ENCODE peak calls at places on chromosomes 6 and 20, in ten cellular contexts. Q, U, I, W, Y, A, C, R, T and F are unnamed samples.

GRCh38 chr6:47690209-47690608 is 8.2 kb upstream of the ADGRF4 start:
- DNase-seq in Q (no peak), U (no peak), I (no peak), W (no peak), Y (no peak), A (no peak), C (no peak), R (no peak), T (no peak), F (no peak)

GRCh38 chr6:28922004-28922840 is 1.6 kb downstream of the TRIM27 start:
- DNase-seq in Q (no peak), U (peak), I (peak), W (peak), Y (no peak), A (peak), C (no peak), R (peak), T (peak), F (peak)

GRCh38 chr6:31239854-31240253 is 32.0 kb downstream of the HLA-C start:
- DNase-seq in Q (no peak), U (no peak), I (no peak), W (no peak), Y (no peak), A (no peak), C (no peak), R (no peak), T (no peak), F (no peak)

GRCh38 chr20:62647521-62648317 is 5.4 kb downstream of the SLCO4A1 start:
- DNase-seq in Q (no peak), U (no peak), I (no peak), W (no peak), Y (no peak), A (no peak), C (no peak), R (no peak), T (no peak), F (no peak)

GRCh38 chr6:79307321-79308036 is 73.0 kb upstream of the HMGN3 start:
- DNase-seq in Q (no peak), U (peak), I (no peak), W (no peak), Y (no peak), A (no peak), C (no peak), R (no peak), T (no peak), F (no peak)

GRCh38 chr6:154399097-154399496 is 42.5 kb upstream of the IPCEF1 start:
- DNase-seq in Q (no peak), U (no peak), I (peak), W (no peak), Y (no peak), A (peak), C (no peak), R (no peak), T (no peak), F (no peak)

GRCh38 chr6:33692760-33693158 is 18.7 kb downstream of the UQCC2 start:
- DNase-seq in Q (peak), U (no peak), I (peak), W (peak), Y (no peak), A (no peak), C (peak), R (no peak), T (no peak), F (peak)

GRCh38 chr6:87436435-87436834 is 28.7 kb downstream of the CFAP206 start:
- DNase-seq in Q (peak), U (no peak), I (peak), W (peak), Y (peak), A (peak), C (peak), R (peak), T (peak), F (peak)

GRCh38 chr6:113433506-113433991 is 423.6 kb upstream of the MARCKS start:
- DNase-seq in Q (no peak), U (no peak), I (peak), W (no peak), Y (peak), A (peak), C (peak), R (no peak), T (no peak), F (no peak)

GRCh38 chr6:17709476-17709875 is 2.8 kb upstream of the NUP153 start:
- DNase-seq in Q (no peak), U (no peak), I (no peak), W (no peak), Y (no peak), A (no peak), C (no peak), R (no peak), T (no peak), F (no peak)

GRCh38 chr6:155493694-155494143 is 38.1 kb upstream of the NOX3 start:
- DNase-seq in Q (no peak), U (no peak), I (peak), W (no peak), Y (peak), A (peak), C (no peak), R (peak), T (peak), F (no peak)

GRCh38 chr6:43334466-43335095 is 26.0 kb upstream of the CRIP3 start:
- DNase-seq in Q (no peak), U (no peak), I (peak), W (no peak), Y (peak), A (peak), C (peak), R (peak), T (no peak), F (no peak)

GRCh38 chr6:90364846-90365401 is 68.3 kb upstream of the BACH2 start:
- DNase-seq in Q (no peak), U (no peak), I (no peak), W (no peak), Y (no peak), A (no peak), C (no peak), R (no peak), T (no peak), F (no peak)

GRCh38 chr6:41635365-41635764 is 2.9 kb upstream of the MDFI start:
- DNase-seq in Q (no peak), U (no peak), I (no peak), W (no peak), Y (no peak), A (no peak), C (no peak), R (no peak), T (no peak), F (no peak)

GRCh38 chr6:68919537-68919936 is 284.5 kb downstream of the ADGRB3 start:
- DNase-seq in Q (no peak), U (no peak), I (no peak), W (no peak), Y (no peak), A (no peak), C (no peak), R (no peak), T (no peak), F (no peak)

GRCh38 chr20:10646886-10647420 is 26.8 kb downstream of the JAG1 start:
- DNase-seq in Q (no peak), U (no peak), I (no peak), W (no peak), Y (no peak), A (no peak), C (no peak), R (no peak), T (no peak), F (no peak)